ENCODE peak calls at places on chromosomes 12 and 14, in four cellular contexts. D is cardiac fibroblast, U is stomach, O is neural progenitor cell. M is an unnamed sample.

GRCh38 chr14:85296466-85297210 is 233.3 kb upstream of the FLRT2 start:
- DNase-seq in D (peak; percentile 69), O (no peak), U (no peak), M (no peak)

GRCh38 chr14:102795060-102795925 is 18.0 kb downstream of the TRAF3 start:
- DNase-seq in D (peak; percentile 93), O (peak; percentile 26), U (peak; percentile 66), M (peak; percentile 90)

GRCh38 chr12:68259318-68259940 is 6.0 kb upstream of the IL22 start:
- DNase-seq in O (no peak), U (no peak), D (peak; percentile 43), M (peak; percentile 85)

GRCh38 chr12:59973515-59973914 is 377.7 kb downstream of the SLC16A7 start:
- DNase-seq in O (no peak), D (peak; percentile 8), U (no peak), M (peak; percentile 76)

GRCh38 chr12:109858764-109859163 is 21.6 kb downstream of the GLTP start:
- DNase-seq in D (no peak), O (no peak), U (no peak), M (no peak)

GRCh38 chr14:45426685-45427282 is 173.8 kb upstream of the MIS18BP1 start:
- DNase-seq in U (no peak), O (peak; percentile 75), D (peak; percentile 46), M (peak; percentile 10)

GRCh38 chr14:89327771-89328212 is 89.2 kb downstream of the FOXN3 start:
- DNase-seq in O (no peak), U (no peak), D (no peak), M (no peak)

GRCh38 chr12:34390846-34391700 is 368.8 kb downstream of the ALG10 start:
- DNase-seq in D (no peak), O (no peak), U (no peak), M (no peak)

GRCh38 chr14:100278702-100279101 is 27.5 kb downstream of the SLC25A29 start:
- DNase-seq in O (no peak), U (no peak), D (peak; percentile 78), M (no peak)
- TF ChIP-seq CTCF in O (no peak), U (no peak), D (peak; percentile 38), M (peak; percentile 12)

GRCh38 chr14:54083549-54084239 is 127.1 kb upstream of the BMP4 start:
- DNase-seq in U (no peak), O (no peak), D (no peak), M (no peak)
- TF ChIP-seq CTCF in U (no peak), O (no peak), D (no peak), M (no peak)

DNA sequence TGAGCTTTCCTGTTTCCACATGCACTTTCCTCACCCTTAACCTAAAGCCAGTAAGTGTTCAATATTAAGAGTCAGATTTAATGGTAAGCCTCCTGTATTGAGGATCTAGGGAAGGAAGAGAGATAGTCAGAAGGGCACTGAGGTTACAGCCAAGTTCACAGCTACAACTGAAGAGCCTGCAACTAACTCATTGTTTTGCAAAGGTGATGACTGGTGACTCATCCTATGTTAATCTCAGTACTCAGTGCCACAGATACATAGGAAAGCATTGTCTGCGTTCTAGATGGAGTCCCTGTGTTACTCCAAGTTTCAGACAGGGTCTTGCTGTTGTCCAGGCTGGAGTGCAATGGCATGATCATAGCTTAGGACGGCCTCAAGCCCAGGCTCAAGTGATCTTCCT is 157.0 kb upstream of the RBM19 start:
- DNase-seq in U (no peak), D (no peak), O (no peak), M (no peak)
- TF ChIP-seq CTCF in U (no peak), D (no peak), O (no peak), M (no peak)

DNA sequence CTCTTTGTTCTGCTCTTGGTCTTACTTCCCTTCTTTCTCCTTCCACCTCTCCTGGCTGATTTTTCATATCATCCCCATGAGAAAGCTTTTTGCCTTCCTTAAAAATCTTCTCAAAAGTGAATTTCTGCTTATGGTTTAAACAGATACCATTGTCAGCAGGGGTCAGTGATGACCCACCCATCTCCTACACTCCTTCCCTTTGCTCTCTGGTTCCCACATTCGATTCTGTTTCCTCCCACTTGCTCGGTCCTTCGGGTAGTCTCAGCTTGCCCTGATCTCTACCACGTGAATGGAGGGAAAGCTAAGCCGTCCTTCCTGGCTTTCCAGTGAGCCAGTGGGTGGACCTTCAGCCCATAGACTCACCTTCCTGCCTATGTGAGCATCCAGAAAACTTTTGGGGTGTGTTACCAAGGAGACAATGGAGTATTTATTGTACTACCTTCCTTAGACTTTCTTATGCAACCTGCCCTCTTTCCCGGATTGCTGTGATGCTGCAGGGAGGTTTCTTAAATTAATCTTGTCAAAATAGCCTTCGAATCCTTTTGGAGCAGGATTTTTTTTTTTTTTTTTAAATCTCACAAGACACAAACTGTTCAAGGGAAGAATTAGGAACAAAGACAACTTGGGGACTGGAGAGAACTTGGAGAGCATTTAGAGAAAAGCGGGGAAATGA is 306.3 kb downstream of the CACNA1C start:
- DNase-seq in D (no peak), U (no peak), O (no peak), M (no peak)
- TF ChIP-seq CTCF in D (no peak), U (no peak), O (no peak), M (no peak)

GRCh38 chr12:119115296-119115905 is 63.3 kb upstream of the HSPB8 start:
- DNase-seq in U (no peak), O (peak; percentile 76), D (peak; percentile 59), M (no peak)
- TF ChIP-seq CTCF in U (peak; percentile 81), O (peak; percentile 96), D (peak; percentile 80), M (peak; percentile 86)

M was measured in retinal pigment epithelial cell.